ENCODE peak calls at places on chromosomes 12 and 14, in eight cellular contexts. G, B, L, O, T, E, X and I are unnamed samples.

GRCh38 chr14:83441801-83442200 is 1908.1 kb upstream of the SEL1L start:
- DNase-seq in G (no peak), B (no peak), L (no peak), O (no peak), T (no peak), E (no peak), X (no peak), I (no peak)

GRCh38 chr12:40010899-40011774 is 94.7 kb downstream of the SLC2A13 start:
- DNase-seq in G (peak; percentile 68), B (peak; percentile 25), L (peak; percentile 66), O (peak; percentile 83), T (peak; percentile 85), E (peak; percentile 41), X (peak; percentile 44), I (peak; percentile 58)

GRCh38 chr14:103692871-103693270 is 22.4 kb downstream of the XRCC3 start:
- DNase-seq in G (no peak), B (no peak), L (no peak), O (no peak), T (no peak), E (no peak), X (no peak), I (no peak)

GRCh38 chr14:89537911-89538310 is 120.9 kb upstream of the FOXN3 start:
- DNase-seq in G (no peak), B (no peak), L (no peak), O (no peak), T (no peak), E (no peak), X (no peak), I (no peak)

GRCh38 chr14:84375235-84375634 is 1154.7 kb upstream of the FLRT2 start:
- DNase-seq in G (no peak), B (no peak), L (no peak), O (no peak), T (peak; percentile 36), E (no peak), X (no peak), I (no peak)

GRCh38 chr12:127531561-127531960 is 735.4 kb upstream of the TMEM132C start:
- DNase-seq in G (no peak), B (no peak), L (no peak), O (no peak), T (no peak), E (no peak), X (no peak), I (no peak)

GRCh38 chr14:99968156-99968920 is 96.9 kb upstream of the EVL start:
- DNase-seq in G (no peak), B (no peak), L (no peak), O (peak; percentile 27), T (peak; percentile 60), E (no peak), X (peak; percentile 80), I (no peak)

GRCh38 chr14:96090441-96091148 is 51.4 kb downstream of the C14orf132 start:
- DNase-seq in G (no peak), B (no peak), L (peak; percentile 48), O (no peak), T (peak; percentile 57), E (peak; percentile 64), X (no peak), I (no peak)

GRCh38 chr14:42214981-42215491 is 608.4 kb downstream of the LRFN5 start:
- DNase-seq in G (no peak), B (no peak), L (no peak), O (peak; percentile 77), T (peak; percentile 72), E (no peak), X (peak; percentile 44), I (no peak)

GRCh38 chr12:56574210-56574609 is 52.6 kb downstream of the RBMS2 start:
- DNase-seq in G (no peak), B (no peak), L (no peak), O (peak; percentile 19), T (peak; percentile 92), E (no peak), X (no peak), I (no peak)

GRCh38 chr12:65902504-65902903 is 78.2 kb downstream of the HMGA2 start:
- DNase-seq in G (no peak), B (no peak), L (no peak), O (no peak), T (peak; percentile 65), E (no peak), X (no peak), I (no peak)

GRCh38 chr12:65905941-65906471 is 81.7 kb downstream of the HMGA2 start:
- DNase-seq in G (no peak), B (no peak), L (no peak), O (no peak), T (no peak), E (no peak), X (no peak), I (no peak)

GRCh38 chr12:65907465-65907864 is 83.2 kb downstream of the HMGA2 start:
- DNase-seq in G (no peak), B (no peak), L (no peak), O (no peak), T (no peak), E (no peak), X (no peak), I (no peak)

GRCh38 chr12:65900912-65901672 is 76.8 kb downstream of the HMGA2 start:
- DNase-seq in G (no peak), B (no peak), L (no peak), O (no peak), T (no peak), E (no peak), X (no peak), I (no peak)

DNA sequence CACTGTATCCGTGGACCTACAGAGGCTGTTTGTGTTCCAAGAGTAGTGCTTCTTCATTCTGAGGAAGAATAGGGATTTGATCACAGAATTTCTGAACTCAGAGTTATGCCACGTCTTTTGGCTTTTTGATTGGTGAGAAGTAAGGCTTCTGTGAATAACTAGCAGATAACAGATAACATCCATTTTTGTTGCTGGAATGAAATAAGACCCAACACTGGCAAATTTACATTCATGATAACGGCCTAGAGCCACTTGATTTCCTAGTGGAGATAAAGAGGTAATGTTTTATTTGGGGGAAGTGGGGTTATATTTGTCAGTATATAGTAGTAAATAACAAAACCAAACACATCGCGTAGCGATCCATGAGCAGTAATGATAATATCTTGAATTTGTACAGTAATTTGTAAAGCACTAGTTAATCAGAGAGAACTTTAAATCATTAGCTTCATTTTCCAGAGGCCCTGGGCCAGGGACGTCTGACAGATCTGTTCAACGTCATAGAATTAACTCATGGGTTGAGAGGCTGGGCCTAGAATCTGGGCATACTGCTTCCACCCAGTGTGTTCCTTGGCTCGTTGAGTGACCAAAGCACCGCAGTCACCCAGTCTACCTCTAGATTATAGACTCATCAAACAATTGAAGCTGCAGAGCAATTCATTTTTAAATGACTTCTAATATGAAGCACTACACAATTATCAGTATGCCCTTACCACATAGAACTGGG is 79.6 kb downstream of the HMGA2 start:
- DNase-seq in G (no peak), B (no peak), L (no peak), O (no peak), T (no peak), E (no peak), X (no peak), I (no peak)
- TF ChIP-seq CTCF in G (no peak), B (no peak), L (no peak), O (no peak), T (no peak), E (no peak), X (no peak), I (no peak)

DNA sequence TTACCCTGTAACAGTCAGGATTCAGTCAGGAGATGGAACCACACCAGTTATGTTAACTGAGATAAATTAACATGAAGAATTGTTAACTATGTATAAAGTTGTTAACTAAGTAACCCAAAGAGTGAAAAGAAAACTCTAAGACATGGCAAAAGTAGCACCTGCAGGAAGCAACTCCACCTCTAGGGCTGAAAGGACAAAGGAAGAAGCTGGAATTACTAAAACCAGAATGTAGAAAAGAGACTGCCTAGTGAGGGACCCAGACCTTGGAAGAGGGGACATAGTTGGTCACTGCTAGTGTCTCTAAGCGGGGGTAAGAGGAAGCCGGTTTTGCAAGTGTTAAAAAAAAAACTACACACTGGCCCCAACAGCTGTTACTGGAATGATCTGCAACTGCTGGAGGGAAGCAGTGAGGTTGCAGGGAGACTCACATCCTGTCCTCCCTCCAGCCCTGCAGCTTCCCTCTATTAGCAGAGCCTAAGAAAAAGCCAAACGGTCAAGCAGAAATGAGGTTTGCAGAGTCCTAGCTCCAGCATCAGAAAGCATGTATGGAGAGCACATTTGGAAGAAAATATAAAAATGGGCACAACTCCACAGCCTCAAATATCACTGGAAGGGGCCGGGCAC is 39.7 kb downstream of the GPR135 start:
- DNase-seq in G (no peak), B (no peak), L (no peak), O (no peak), T (peak; percentile 73), E (no peak), X (no peak), I (no peak)
- TF ChIP-seq CTCF in G (no peak), B (no peak), L (no peak), O (no peak), T (peak; percentile 33), E (no peak), X (peak; percentile 8), I (no peak)

GRCh38 chr14:76514599-76514998 is 138.7 kb downstream of the ESRRB start:
- DNase-seq in G (no peak), B (no peak), L (no peak), O (peak; percentile 72), T (peak; percentile 16), E (peak; percentile 28), X (no peak), I (no peak)
- TF ChIP-seq CTCF in G (no peak), B (no peak), L (no peak), O (peak; percentile 58), T (peak; percentile 17), E (peak; percentile 45), X (peak; percentile 22), I (peak; percentile 55)

GRCh38 chr12:6851921-6852650 is at the start of gene USP5:
- DNase-seq in G (peak; percentile 99), B (peak; percentile 96), L (peak; percentile 99), O (peak; percentile 100), T (peak; percentile 100), E (peak; percentile 99), X (peak; percentile 99), I (peak; percentile 98)
- TF ChIP-seq CTCF in G (no peak), B (no peak), L (no peak), O (no peak), T (no peak), E (no peak), X (no peak), I (no peak)